ENCODE peak calls at places on chromosome X, in seven cellular contexts. One of them, this sample, is unnamed. For H3K4me1, the result is how much of the 10 kb centered on the place peaks cover.

GRCh38 chrX:18410038-18410437 is 15.4 kb upstream of the CDKL5 start:
- DNase-seq in psoas muscle: no peak
- DNase-seq in Caco-2: no peak
- DNase-seq in IMR-90: peak
- DNase-seq in body of pancreas: peak
- DNase-seq in upper lobe of left lung: peak
- DNase-seq in pancreas: no peak
- DNase-seq in this sample: peak

GRCh38 chrX:27276751-27277150 is 186.4 kb downstream of the PPP4R3C start:
- DNase-seq in IMR-90: no peak
- DNase-seq in upper lobe of left lung: no peak
- DNase-seq in psoas muscle: no peak
- DNase-seq in body of pancreas: no peak
- DNase-seq in pancreas: no peak
- DNase-seq in Caco-2: no peak
- DNase-seq in this sample: no peak

GRCh38 chrX:77484045-77484444 is 36.9 kb downstream of the FGF16 start:
- DNase-seq in pancreas: no peak
- DNase-seq in upper lobe of left lung: no peak
- DNase-seq in IMR-90: no peak
- DNase-seq in psoas muscle: no peak
- DNase-seq in Caco-2: no peak
- DNase-seq in body of pancreas: no peak
- DNase-seq in this sample: no peak

GRCh38 chrX:97692575-97692974 is 808.9 kb downstream of the RPA4 start:
- DNase-seq in IMR-90: no peak
- DNase-seq in body of pancreas: no peak
- DNase-seq in upper lobe of left lung: no peak
- DNase-seq in psoas muscle: no peak
- DNase-seq in pancreas: no peak
- DNase-seq in Caco-2: no peak
- DNase-seq in this sample: no peak

GRCh38 chrX:136587532-136587931 is 55.5 kb downstream of the VGLL1 start:
- DNase-seq in pancreas: no peak
- DNase-seq in psoas muscle: no peak
- DNase-seq in Caco-2: no peak
- DNase-seq in upper lobe of left lung: no peak
- DNase-seq in body of pancreas: no peak
- DNase-seq in IMR-90: no peak
- DNase-seq in this sample: no peak

GRCh38 chrX:11757729-11758399 is at the start of gene MSL3:
- DNase-seq in upper lobe of left lung: peak
- DNase-seq in body of pancreas: peak
- DNase-seq in IMR-90: peak
- DNase-seq in Caco-2: peak
- DNase-seq in pancreas: peak
- DNase-seq in psoas muscle: peak
- DNase-seq in this sample: peak

GRCh38 chrX:25144043-25144940 is 128.5 kb upstream of the ARX start:
- DNase-seq in Caco-2: peak
- DNase-seq in psoas muscle: peak
- DNase-seq in upper lobe of left lung: peak
- DNase-seq in body of pancreas: peak
- DNase-seq in IMR-90: peak
- DNase-seq in pancreas: peak
- DNase-seq in this sample: peak

GRCh38 chrX:151973851-151974335 is 583 bp downstream of the GABRE start:
- DNase-seq in psoas muscle: peak
- DNase-seq in IMR-90: no peak
- DNase-seq in body of pancreas: peak
- DNase-seq in Caco-2: no peak
- DNase-seq in upper lobe of left lung: peak
- DNase-seq in pancreas: peak
- DNase-seq in this sample: no peak

GRCh38 chrX:154327026-154327820 is 31.6 kb downstream of the TKTL1 start:
- DNase-seq in Caco-2: no peak
- DNase-seq in pancreas: no peak
- DNase-seq in IMR-90: no peak
- DNase-seq in upper lobe of left lung: no peak
- DNase-seq in body of pancreas: no peak
- DNase-seq in psoas muscle: no peak
- DNase-seq in this sample: no peak

GRCh38 chrX:460116-460515 is 73.4 kb upstream of the PPP2R3B start:
- DNase-seq in IMR-90: no peak
- DNase-seq in pancreas: no peak
- DNase-seq in psoas muscle: no peak
- DNase-seq in body of pancreas: no peak
- DNase-seq in Caco-2: no peak
- DNase-seq in upper lobe of left lung: no peak
- DNase-seq in this sample: no peak

GRCh38 chrX:107168712-107169111 is 37.5 kb downstream of the NUP62CL start:
- DNase-seq in pancreas: no peak
- DNase-seq in Caco-2: no peak
- DNase-seq in body of pancreas: no peak
- DNase-seq in upper lobe of left lung: no peak
- DNase-seq in IMR-90: no peak
- DNase-seq in psoas muscle: no peak
- DNase-seq in this sample: no peak

GRCh38 chrX:63920875-63921274 is 135.9 kb upstream of the ARHGEF9 start:
- DNase-seq in psoas muscle: no peak
- DNase-seq in IMR-90: no peak
- DNase-seq in upper lobe of left lung: no peak
- DNase-seq in body of pancreas: no peak
- DNase-seq in pancreas: no peak
- DNase-seq in Caco-2: no peak
- DNase-seq in this sample: no peak

GRCh38 chrX:11864171-11864570 is 106.1 kb downstream of the MSL3 start:
- DNase-seq in pancreas: no peak
- DNase-seq in psoas muscle: no peak
- DNase-seq in Caco-2: no peak
- DNase-seq in body of pancreas: no peak
- DNase-seq in upper lobe of left lung: no peak
- DNase-seq in IMR-90: no peak
- DNase-seq in this sample: no peak

GRCh38 chrX:13081385-13082285 is 37.2 kb upstream of the FAM9C start:
- DNase-seq in upper lobe of left lung: no peak
- DNase-seq in IMR-90: peak
- DNase-seq in psoas muscle: no peak
- DNase-seq in pancreas: no peak
- DNase-seq in Caco-2: no peak
- DNase-seq in body of pancreas: no peak
- DNase-seq in this sample: no peak

GRCh38 chrX:152893631-152894610 is 3.9 kb upstream of the ZNF185 start:
- DNase-seq in Caco-2: no peak
- DNase-seq in IMR-90: no peak
- DNase-seq in body of pancreas: no peak
- DNase-seq in psoas muscle: no peak
- DNase-seq in upper lobe of left lung: no peak
- DNase-seq in pancreas: no peak
- DNase-seq in this sample: no peak

GRCh38 chrX:38561951-38562719 is 793 bp downstream of the TSPAN7 start:
- DNase-seq in body of pancreas: peak
- DNase-seq in upper lobe of left lung: peak
- DNase-seq in pancreas: peak
- DNase-seq in Caco-2: peak
- DNase-seq in IMR-90: no peak
- DNase-seq in psoas muscle: peak
- DNase-seq in this sample: no peak

GRCh38 chrX:17242470-17242869 is 132.5 kb upstream of the NHS start:
- DNase-seq in upper lobe of left lung: no peak
- DNase-seq in pancreas: no peak
- DNase-seq in Caco-2: peak
- DNase-seq in body of pancreas: peak
- DNase-seq in IMR-90: peak
- DNase-seq in psoas muscle: no peak
- DNase-seq in this sample: peak

GRCh38 chrX:124229374-124229773 is 103.1 kb upstream of the TEX13D start:
- DNase-seq in IMR-90: no peak
- DNase-seq in Caco-2: no peak
- DNase-seq in pancreas: no peak
- DNase-seq in body of pancreas: no peak
- DNase-seq in upper lobe of left lung: no peak
- DNase-seq in psoas muscle: no peak
- DNase-seq in this sample: no peak

GRCh38 chrX:39450578-39450977 is 647.2 kb downstream of the BCOR start:
- DNase-seq in body of pancreas: no peak
- DNase-seq in Caco-2: no peak
- DNase-seq in psoas muscle: no peak
- DNase-seq in pancreas: no peak
- DNase-seq in upper lobe of left lung: no peak
- DNase-seq in IMR-90: no peak
- DNase-seq in this sample: no peak

GRCh38 chrX:100864967-100865366 is 9.2 kb downstream of the NOX1 start:
- DNase-seq in upper lobe of left lung: no peak
- DNase-seq in psoas muscle: no peak
- DNase-seq in Caco-2: no peak
- DNase-seq in IMR-90: peak
- DNase-seq in pancreas: no peak
- DNase-seq in body of pancreas: no peak
- DNase-seq in this sample: no peak

GRCh38 chrX:150361777-150362351 is 1.3 kb upstream of the MAMLD1 start:
- DNase-seq in Caco-2: no peak
- DNase-seq in body of pancreas: peak
- DNase-seq in psoas muscle: peak
- DNase-seq in upper lobe of left lung: no peak
- DNase-seq in IMR-90: peak
- DNase-seq in pancreas: peak
- DNase-seq in this sample: no peak
- H3K4me3 ChIP-seq in Caco-2: no peak
- H3K4me3 ChIP-seq in body of pancreas: no peak
- H3K4me3 ChIP-seq in psoas muscle: peak
- H3K4me3 ChIP-seq in upper lobe of left lung: no peak
- H3K4me3 ChIP-seq in IMR-90: peak
- H3K4me3 ChIP-seq in pancreas: no peak
- H3K4me3 ChIP-seq in this sample: no peak

DNA sequence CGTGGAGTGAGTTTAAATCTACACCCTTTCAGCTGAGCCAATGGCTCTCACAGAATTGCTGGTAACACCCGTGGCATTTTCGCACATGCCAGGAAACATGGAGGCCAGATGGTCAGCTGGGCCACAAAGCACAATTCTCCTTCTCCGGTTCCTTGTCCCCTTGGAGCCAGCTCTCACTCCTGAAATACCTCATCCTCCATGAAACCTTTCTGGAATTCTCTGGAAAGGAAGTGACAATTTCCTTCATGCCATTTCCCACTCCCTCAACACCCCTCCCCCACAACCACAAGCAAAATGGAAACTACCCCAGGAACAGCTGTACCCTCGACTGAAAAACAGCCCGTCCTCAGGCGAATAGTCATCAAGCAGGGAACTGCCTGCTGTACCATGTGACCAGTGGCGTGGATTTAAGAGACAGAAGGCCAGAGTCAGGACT is 24.7 kb downstream of the ELF4 start:
- DNase-seq in pancreas: no peak
- DNase-seq in Caco-2: no peak
- DNase-seq in upper lobe of left lung: no peak
- DNase-seq in IMR-90: peak
- DNase-seq in psoas muscle: no peak
- DNase-seq in body of pancreas: no peak
- DNase-seq in this sample: no peak
- H3K4me1 ChIP-seq in pancreas: under half
- H3K4me1 ChIP-seq in Caco-2: under half
- H3K4me1 ChIP-seq in upper lobe of left lung: half or more
- H3K4me1 ChIP-seq in IMR-90: under half
- H3K4me1 ChIP-seq in psoas muscle: under half
- H3K4me1 ChIP-seq in body of pancreas: under half
- H3K4me1 ChIP-seq in this sample: under half

DNA sequence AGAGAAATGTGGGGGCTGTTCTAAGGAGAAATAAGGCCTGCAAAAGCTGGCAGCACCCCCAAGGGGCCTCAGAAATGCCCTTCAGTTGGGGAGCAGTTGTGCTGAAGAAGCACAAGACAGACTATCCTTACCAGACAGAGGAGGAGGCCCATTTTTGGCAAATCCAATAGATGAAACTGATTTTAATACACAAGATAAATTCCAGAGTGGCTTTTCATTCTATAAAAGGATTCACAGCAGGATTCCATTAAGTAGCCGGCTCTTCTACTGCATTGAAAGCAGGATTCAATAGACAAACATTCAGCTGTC is 8.1 kb downstream of the SEPTIN6 start:
- DNase-seq in body of pancreas: no peak
- DNase-seq in upper lobe of left lung: no peak
- DNase-seq in pancreas: no peak
- DNase-seq in psoas muscle: no peak
- DNase-seq in IMR-90: no peak
- DNase-seq in Caco-2: no peak
- DNase-seq in this sample: no peak
- H3K4me3 ChIP-seq in body of pancreas: no peak
- H3K4me3 ChIP-seq in upper lobe of left lung: no peak
- H3K4me3 ChIP-seq in pancreas: no peak
- H3K4me3 ChIP-seq in psoas muscle: no peak
- H3K4me3 ChIP-seq in IMR-90: no peak
- H3K4me3 ChIP-seq in Caco-2: no peak
- H3K4me3 ChIP-seq in this sample: no peak

GRCh38 chrX:34275710-34276109 is 143.6 kb upstream of the FAM47A start:
- DNase-seq in pancreas: no peak
- DNase-seq in Caco-2: no peak
- DNase-seq in psoas muscle: no peak
- DNase-seq in IMR-90: no peak
- DNase-seq in upper lobe of left lung: no peak
- DNase-seq in body of pancreas: no peak
- DNase-seq in this sample: no peak
- H3K4me1 ChIP-seq in pancreas: under half
- H3K4me1 ChIP-seq in Caco-2: under half
- H3K4me1 ChIP-seq in psoas muscle: under half
- H3K4me1 ChIP-seq in IMR-90: under half
- H3K4me1 ChIP-seq in upper lobe of left lung: under half
- H3K4me1 ChIP-seq in body of pancreas: under half
- H3K4me1 ChIP-seq in this sample: under half

DNA sequence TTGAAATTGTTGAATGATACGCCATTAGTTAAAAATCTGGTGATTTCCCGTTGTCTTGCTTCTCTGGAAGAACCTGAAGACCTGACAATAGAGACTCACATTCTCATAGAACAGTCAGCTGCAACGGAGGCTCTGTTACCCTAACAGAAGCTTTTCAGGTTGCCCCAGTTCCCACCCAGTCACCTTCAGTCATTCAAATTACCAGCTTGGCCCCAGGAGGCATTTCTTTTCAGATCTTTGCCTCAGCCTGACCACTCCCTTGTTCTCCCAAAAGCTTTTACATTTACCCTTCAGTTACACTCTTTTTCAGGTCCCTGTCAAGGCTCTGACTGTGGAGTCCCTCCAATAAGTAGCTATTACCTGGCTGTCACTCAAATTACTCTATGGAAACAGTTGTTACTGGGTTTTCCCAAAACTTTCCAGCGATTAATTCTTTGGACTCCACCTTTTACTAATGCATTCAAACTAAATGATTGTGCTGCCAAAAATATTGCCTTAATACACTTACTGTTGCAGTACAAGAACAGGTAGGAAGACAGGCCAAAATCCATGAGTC is 162.2 kb upstream of the FTHL17 start:
- DNase-seq in body of pancreas: no peak
- DNase-seq in IMR-90: no peak
- DNase-seq in pancreas: no peak
- DNase-seq in psoas muscle: no peak
- DNase-seq in Caco-2: no peak
- DNase-seq in upper lobe of left lung: no peak
- DNase-seq in this sample: peak
- H3K4me3 ChIP-seq in body of pancreas: no peak
- H3K4me3 ChIP-seq in IMR-90: no peak
- H3K4me3 ChIP-seq in pancreas: no peak
- H3K4me3 ChIP-seq in psoas muscle: no peak
- H3K4me3 ChIP-seq in Caco-2: no peak
- H3K4me3 ChIP-seq in upper lobe of left lung: no peak
- H3K4me3 ChIP-seq in this sample: no peak